ENCODE peak calls at places on chromosomes 13 and 19, in seven cellular contexts. One of them, this sample, is unnamed.
A peak's percentile ranks its signal among the peaks of the same experiment; 100 is the strongest.

GRCh38 chr19:32346901-32347300 is 1.5 kb downstream of the ZNF507 start:
- DNase-seq in upper lobe of right lung: no peak
- DNase-seq in uterus: no peak
- DNase-seq in thoracic aorta: no peak
- DNase-seq in trophoblast cell: no peak
- DNase-seq in transverse colon: no peak
- DNase-seq in effector memory CD4-positive, alpha-beta T cell: no peak
- DNase-seq in this sample: no peak

GRCh38 chr19:33100894-33101644 is 20.1 kb downstream of the GPATCH1 start:
- DNase-seq in trophoblast cell: no peak
- DNase-seq in uterus: no peak
- DNase-seq in effector memory CD4-positive, alpha-beta T cell: no peak
- DNase-seq in thoracic aorta: no peak
- DNase-seq in upper lobe of right lung: no peak
- DNase-seq in transverse colon: peak; percentile 81
- DNase-seq in this sample: no peak

GRCh38 chr13:44902793-44903192 is 86.5 kb downstream of the NUFIP1 start:
- DNase-seq in transverse colon: no peak
- DNase-seq in uterus: no peak
- DNase-seq in trophoblast cell: no peak
- DNase-seq in thoracic aorta: no peak
- DNase-seq in upper lobe of right lung: no peak
- DNase-seq in effector memory CD4-positive, alpha-beta T cell: no peak
- DNase-seq in this sample: no peak

GRCh38 chr19:55344444-55344843 is 4.8 kb downstream of the KMT5C start:
- DNase-seq in thoracic aorta: no peak
- DNase-seq in uterus: no peak
- DNase-seq in upper lobe of right lung: no peak
- DNase-seq in trophoblast cell: no peak
- DNase-seq in transverse colon: no peak
- DNase-seq in effector memory CD4-positive, alpha-beta T cell: no peak
- DNase-seq in this sample: peak; percentile 45

GRCh38 chr13:19781526-19781925 is 1.2 kb downstream of the PSPC1 start:
- DNase-seq in thoracic aorta: no peak
- DNase-seq in transverse colon: no peak
- DNase-seq in trophoblast cell: no peak
- DNase-seq in upper lobe of right lung: no peak
- DNase-seq in effector memory CD4-positive, alpha-beta T cell: no peak
- DNase-seq in uterus: no peak
- DNase-seq in this sample: peak; percentile 11

GRCh38 chr13:82606008-82606407 is 1276.3 kb downstream of the SLITRK1 start:
- DNase-seq in trophoblast cell: no peak
- DNase-seq in thoracic aorta: no peak
- DNase-seq in effector memory CD4-positive, alpha-beta T cell: no peak
- DNase-seq in transverse colon: no peak
- DNase-seq in upper lobe of right lung: no peak
- DNase-seq in uterus: no peak
- DNase-seq in this sample: no peak

GRCh38 chr19:46904114-46905060 is 43.6 kb downstream of the ARHGAP35 start:
- DNase-seq in trophoblast cell: peak; percentile 84
- DNase-seq in uterus: peak; percentile 76
- DNase-seq in upper lobe of right lung: no peak
- DNase-seq in transverse colon: no peak
- DNase-seq in effector memory CD4-positive, alpha-beta T cell: no peak
- DNase-seq in thoracic aorta: no peak
- DNase-seq in this sample: peak; percentile 44

GRCh38 chr19:30862876-30863275 is 486.4 kb downstream of the TSHZ3 start:
- DNase-seq in thoracic aorta: no peak
- DNase-seq in transverse colon: no peak
- DNase-seq in effector memory CD4-positive, alpha-beta T cell: no peak
- DNase-seq in uterus: no peak
- DNase-seq in upper lobe of right lung: peak; percentile 42
- DNase-seq in trophoblast cell: no peak
- DNase-seq in this sample: no peak

GRCh38 chr13:37870895-37871550 is 1.5 kb upstream of the TRPC4 start:
- DNase-seq in transverse colon: no peak
- DNase-seq in trophoblast cell: peak; percentile 19
- DNase-seq in effector memory CD4-positive, alpha-beta T cell: no peak
- DNase-seq in upper lobe of right lung: no peak
- DNase-seq in uterus: no peak
- DNase-seq in thoracic aorta: no peak
- DNase-seq in this sample: no peak

GRCh38 chr19:42345191-42345812 is 19.9 kb downstream of the MEGF8 start:
- DNase-seq in thoracic aorta: no peak
- DNase-seq in uterus: no peak
- DNase-seq in upper lobe of right lung: no peak
- DNase-seq in transverse colon: no peak
- DNase-seq in effector memory CD4-positive, alpha-beta T cell: no peak
- DNase-seq in trophoblast cell: no peak
- DNase-seq in this sample: no peak

DNA sequence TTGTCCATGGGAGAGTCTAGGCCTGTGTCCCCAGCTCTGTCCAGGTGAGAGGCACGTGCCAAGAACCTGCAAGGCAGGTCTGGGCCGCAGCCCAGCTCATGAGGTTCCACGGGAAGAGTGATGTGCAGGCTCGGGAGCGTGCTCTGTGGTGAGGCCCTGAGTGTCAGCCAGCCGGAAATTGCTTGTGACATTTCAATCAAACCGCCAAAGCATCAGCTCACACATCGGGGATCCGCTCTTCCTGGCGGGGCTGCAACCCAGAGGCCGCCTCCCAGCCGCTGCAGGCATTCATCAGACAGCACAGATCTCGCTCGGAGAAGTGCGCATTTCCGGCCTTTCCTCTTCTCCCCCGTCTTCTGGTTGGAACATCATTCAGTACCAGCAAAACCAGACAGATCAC is 109.3 kb downstream of the KDM4B start:
- DNase-seq in trophoblast cell: no peak
- DNase-seq in transverse colon: no peak
- DNase-seq in upper lobe of right lung: no peak
- DNase-seq in thoracic aorta: no peak
- DNase-seq in uterus: no peak
- DNase-seq in effector memory CD4-positive, alpha-beta T cell: peak; percentile 26
- DNase-seq in this sample: no peak
- H3K36me3 ChIP-seq in trophoblast cell: peaks cover 91% of the 10 kb centered on the region
- H3K36me3 ChIP-seq in transverse colon: peaks cover 23% of the 10 kb centered on the region
- H3K36me3 ChIP-seq in upper lobe of right lung: peaks cover 63% of the 10 kb centered on the region
- H3K36me3 ChIP-seq in thoracic aorta: peaks cover 27% of the 10 kb centered on the region
- H3K36me3 ChIP-seq in uterus: no peaks in the 10 kb centered on the region
- H3K36me3 ChIP-seq in effector memory CD4-positive, alpha-beta T cell: peaks cover 47% of the 10 kb centered on the region
- H3K36me3 ChIP-seq in this sample: no peaks in the 10 kb centered on the region

DNA sequence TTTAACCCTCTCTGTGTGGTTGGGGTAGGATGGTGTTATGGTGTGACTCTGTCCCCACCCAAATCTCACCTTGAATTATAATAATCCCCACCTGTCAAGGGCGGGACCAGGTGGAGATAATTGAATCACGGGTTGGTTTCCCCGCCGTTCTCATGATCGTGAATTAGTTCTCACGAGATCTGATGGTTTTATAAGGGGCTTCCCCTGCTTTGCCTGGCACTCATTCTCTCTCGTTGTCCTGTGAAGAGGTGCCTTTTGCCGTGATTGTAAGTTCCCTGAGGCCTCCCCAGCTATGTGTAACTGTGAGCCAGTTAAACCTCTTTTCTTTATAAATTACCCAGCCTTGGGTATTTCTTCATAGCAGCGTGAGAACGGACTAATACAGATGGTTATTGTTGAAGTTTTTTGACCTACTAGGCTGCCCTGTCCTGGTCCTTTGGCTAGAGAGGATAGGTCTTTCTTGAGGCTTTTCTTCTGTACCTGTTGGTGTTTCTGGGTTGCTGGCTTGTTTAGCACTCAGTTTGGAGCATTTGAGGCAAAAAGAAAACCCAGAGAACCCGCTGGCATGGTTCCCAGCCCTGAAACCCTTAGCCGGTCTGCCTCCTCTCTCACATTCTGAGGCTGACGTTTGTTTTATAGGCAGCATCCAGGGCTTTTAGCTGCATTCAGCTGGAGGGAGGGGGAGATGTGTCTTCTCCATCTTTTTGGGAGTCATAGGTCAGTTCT is 69.0 kb downstream of the ARHGEF7 start:
- DNase-seq in thoracic aorta: no peak
- DNase-seq in effector memory CD4-positive, alpha-beta T cell: no peak
- DNase-seq in uterus: no peak
- DNase-seq in transverse colon: no peak
- DNase-seq in upper lobe of right lung: no peak
- DNase-seq in trophoblast cell: no peak
- DNase-seq in this sample: no peak
- H3K36me3 ChIP-seq in thoracic aorta: no peaks in the 10 kb centered on the region
- H3K36me3 ChIP-seq in effector memory CD4-positive, alpha-beta T cell: peaks cover 4% of the 10 kb centered on the region
- H3K36me3 ChIP-seq in uterus: no peaks in the 10 kb centered on the region
- H3K36me3 ChIP-seq in transverse colon: no peaks in the 10 kb centered on the region
- H3K36me3 ChIP-seq in upper lobe of right lung: no peaks in the 10 kb centered on the region
- H3K36me3 ChIP-seq in trophoblast cell: no peaks in the 10 kb centered on the region
- H3K36me3 ChIP-seq in this sample: no peaks in the 10 kb centered on the region

DNA sequence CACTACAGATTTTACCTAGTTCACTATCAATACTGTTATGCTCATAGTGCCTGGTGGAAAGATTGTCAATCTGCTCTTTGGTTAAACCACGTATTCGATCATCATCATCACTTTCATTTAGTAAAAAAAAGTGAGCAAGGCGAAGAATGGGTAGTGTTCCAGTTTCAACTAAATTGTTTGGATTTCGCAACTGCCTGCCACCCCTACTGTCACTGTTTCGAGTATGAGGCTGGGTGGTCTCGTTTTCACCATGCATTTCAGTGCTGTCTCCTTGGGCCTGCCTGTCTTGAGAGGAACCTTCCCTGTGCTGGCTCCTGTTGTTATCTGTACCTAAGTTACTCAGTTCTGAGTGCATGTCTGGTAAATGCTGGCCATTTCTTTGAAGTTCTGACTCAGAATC is 8.1 kb downstream of the RNF6 start:
- DNase-seq in trophoblast cell: no peak
- DNase-seq in transverse colon: no peak
- DNase-seq in uterus: no peak
- DNase-seq in thoracic aorta: no peak
- DNase-seq in upper lobe of right lung: no peak
- DNase-seq in effector memory CD4-positive, alpha-beta T cell: no peak
- DNase-seq in this sample: no peak
- H3K36me3 ChIP-seq in trophoblast cell: peaks cover 31% of the 10 kb centered on the region
- H3K36me3 ChIP-seq in transverse colon: peaks cover 57% of the 10 kb centered on the region
- H3K36me3 ChIP-seq in uterus: no peaks in the 10 kb centered on the region
- H3K36me3 ChIP-seq in thoracic aorta: peaks cover 43% of the 10 kb centered on the region
- H3K36me3 ChIP-seq in upper lobe of right lung: peaks cover 97% of the 10 kb centered on the region
- H3K36me3 ChIP-seq in effector memory CD4-positive, alpha-beta T cell: peaks cover 62% of the 10 kb centered on the region
- H3K36me3 ChIP-seq in this sample: no peaks in the 10 kb centered on the region

DNA sequence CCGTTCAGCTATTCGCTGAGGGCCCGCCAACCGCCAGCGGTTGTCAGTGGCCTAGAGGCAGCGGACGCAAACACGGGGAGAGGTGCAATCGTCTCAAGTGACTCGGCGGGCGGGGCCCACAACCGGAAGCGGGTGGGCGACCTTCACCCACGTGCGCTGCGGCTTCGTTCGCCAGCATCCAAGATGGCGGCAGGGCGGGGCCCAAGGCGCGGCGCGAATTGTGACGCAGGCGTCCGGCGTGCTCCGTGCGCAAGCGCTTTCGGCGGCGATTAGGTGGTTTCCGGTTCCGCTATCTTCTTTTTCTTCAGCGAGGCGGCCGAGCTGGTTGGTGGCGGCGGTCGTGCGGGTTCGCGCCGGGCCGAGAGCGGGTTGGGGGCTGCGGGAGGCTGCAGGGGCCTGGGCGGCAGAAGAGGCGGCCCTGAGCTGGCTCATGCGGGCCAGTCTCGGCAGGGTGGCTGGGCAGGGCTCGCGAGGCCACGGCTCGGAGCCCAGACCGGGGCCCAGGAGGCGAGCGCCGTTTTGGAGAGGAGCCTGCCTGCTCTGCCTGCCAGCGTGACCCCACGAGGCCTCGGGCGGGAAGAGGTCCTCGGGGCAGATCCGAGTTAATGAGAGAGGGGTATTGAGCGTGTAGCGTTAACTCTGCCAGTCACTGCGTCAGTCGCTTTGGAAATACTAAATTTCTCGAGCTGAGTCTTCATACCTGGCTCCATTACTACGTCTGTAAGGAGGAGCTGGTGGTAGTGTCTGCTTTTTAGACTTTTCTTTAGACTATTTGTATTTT is at the start of gene UBA52:
- DNase-seq in trophoblast cell: peak; percentile 100
- DNase-seq in thoracic aorta: peak; percentile 93
- DNase-seq in uterus: peak; percentile 99
- DNase-seq in transverse colon: peak; percentile 99
- DNase-seq in upper lobe of right lung: peak; percentile 99
- DNase-seq in effector memory CD4-positive, alpha-beta T cell: peak; percentile 98
- DNase-seq in this sample: peak; percentile 99
- H3K36me3 ChIP-seq in trophoblast cell: peaks cover 64% of the 10 kb centered on the region
- H3K36me3 ChIP-seq in thoracic aorta: peaks cover 57% of the 10 kb centered on the region
- H3K36me3 ChIP-seq in uterus: no peaks in the 10 kb centered on the region
- H3K36me3 ChIP-seq in transverse colon: peaks cover 43% of the 10 kb centered on the region
- H3K36me3 ChIP-seq in upper lobe of right lung: peaks cover 63% of the 10 kb centered on the region
- H3K36me3 ChIP-seq in effector memory CD4-positive, alpha-beta T cell: peaks cover 57% of the 10 kb centered on the region
- H3K36me3 ChIP-seq in this sample: no peaks in the 10 kb centered on the region

DNA sequence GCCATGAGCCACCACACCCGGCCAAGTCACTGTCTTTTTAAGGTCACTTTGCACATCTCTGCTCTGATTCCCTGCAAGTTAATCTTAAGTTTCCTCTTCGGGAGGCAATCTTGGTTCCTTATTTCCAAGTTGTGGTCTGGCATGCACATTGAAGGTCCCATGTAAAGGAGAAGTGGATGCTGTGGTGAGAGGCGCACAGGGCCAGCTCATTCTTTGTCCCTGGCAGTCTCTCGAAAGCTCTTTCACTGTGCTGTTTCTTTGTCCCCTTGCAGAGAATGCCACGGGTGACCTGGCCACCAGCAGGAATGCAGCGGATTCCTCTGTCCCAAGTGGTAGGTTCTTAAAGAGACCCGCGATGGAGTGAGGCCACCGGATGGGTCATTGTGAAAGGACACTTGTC is 16.4 kb upstream of the C19orf33 start:
- DNase-seq in trophoblast cell: no peak
- DNase-seq in transverse colon: no peak
- DNase-seq in effector memory CD4-positive, alpha-beta T cell: no peak
- DNase-seq in thoracic aorta: no peak
- DNase-seq in upper lobe of right lung: no peak
- DNase-seq in uterus: no peak
- DNase-seq in this sample: no peak
- H3K36me3 ChIP-seq in trophoblast cell: peaks cover 68% of the 10 kb centered on the region
- H3K36me3 ChIP-seq in transverse colon: no peaks in the 10 kb centered on the region
- H3K36me3 ChIP-seq in effector memory CD4-positive, alpha-beta T cell: peaks cover 34% of the 10 kb centered on the region
- H3K36me3 ChIP-seq in thoracic aorta: peaks cover 61% of the 10 kb centered on the region
- H3K36me3 ChIP-seq in upper lobe of right lung: peaks cover 36% of the 10 kb centered on the region
- H3K36me3 ChIP-seq in uterus: no peaks in the 10 kb centered on the region
- H3K36me3 ChIP-seq in this sample: no peaks in the 10 kb centered on the region

DNA sequence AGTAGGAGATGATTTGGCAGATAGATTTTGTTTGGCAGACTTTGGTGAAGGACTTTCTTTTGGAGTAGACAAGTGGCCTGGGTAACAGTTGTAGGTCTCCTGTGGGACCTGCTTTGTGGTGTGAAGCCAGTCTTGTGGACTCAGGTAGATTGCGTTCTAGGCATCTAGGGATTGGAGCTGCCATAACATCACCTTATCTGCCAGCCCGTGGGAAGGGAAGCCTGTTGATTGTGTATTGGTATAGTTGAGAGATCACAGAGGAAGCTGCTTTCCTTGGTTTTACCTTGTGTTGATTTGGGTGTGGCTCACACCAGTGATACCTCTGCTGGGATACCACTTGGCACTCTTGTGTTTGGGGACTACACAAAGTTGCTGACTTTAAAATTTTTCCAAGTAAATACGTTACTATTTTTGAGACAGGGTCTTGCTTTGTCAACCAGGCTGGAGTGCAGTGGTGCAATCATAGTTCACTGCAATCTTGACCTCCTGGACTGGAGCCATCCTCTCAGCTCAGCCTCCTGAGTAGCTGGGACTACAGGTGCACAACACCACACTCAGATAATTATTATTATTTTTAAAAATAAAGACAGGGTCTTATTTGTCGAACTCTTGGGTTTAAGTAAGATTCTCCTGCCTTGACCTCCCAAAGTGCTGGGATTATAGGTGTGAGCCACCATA is 7.8 kb downstream of the HNRNPM start:
- DNase-seq in upper lobe of right lung: no peak
- DNase-seq in effector memory CD4-positive, alpha-beta T cell: no peak
- DNase-seq in thoracic aorta: no peak
- DNase-seq in transverse colon: no peak
- DNase-seq in uterus: no peak
- DNase-seq in trophoblast cell: no peak
- DNase-seq in this sample: no peak
- H3K36me3 ChIP-seq in upper lobe of right lung: peaks cover 45% of the 10 kb centered on the region
- H3K36me3 ChIP-seq in effector memory CD4-positive, alpha-beta T cell: peaks cover 29% of the 10 kb centered on the region
- H3K36me3 ChIP-seq in thoracic aorta: peaks cover 8% of the 10 kb centered on the region
- H3K36me3 ChIP-seq in transverse colon: peaks cover 9% of the 10 kb centered on the region
- H3K36me3 ChIP-seq in uterus: no peaks in the 10 kb centered on the region
- H3K36me3 ChIP-seq in trophoblast cell: peaks cover 32% of the 10 kb centered on the region
- H3K36me3 ChIP-seq in this sample: no peaks in the 10 kb centered on the region

This sample was measured in testis.